ENCODE peak calls at places on chromosomes 11 and 22, in eight cellular contexts. One of them, this sample, is unnamed. For H3K4me1, the result is how much of the 10 kb centered on the place peaks cover.

GRCh38 chr22:45031629-45032403 is 22.0 kb upstream of the PHF21B start:
- DNase-seq in breast epithelium: no peak
- DNase-seq in Peyer's patch: no peak
- DNase-seq in sigmoid colon: no peak
- DNase-seq in A549: no peak
- DNase-seq in IMR-90: no peak
- DNase-seq in spleen: no peak
- DNase-seq in HCT116: no peak
- DNase-seq in this sample: no peak

GRCh38 chr11:91299980-91300379 is 924.6 kb upstream of the FAT3 start:
- DNase-seq in spleen: no peak
- DNase-seq in sigmoid colon: no peak
- DNase-seq in HCT116: no peak
- DNase-seq in breast epithelium: no peak
- DNase-seq in IMR-90: peak
- DNase-seq in A549: no peak
- DNase-seq in Peyer's patch: no peak
- DNase-seq in this sample: no peak

GRCh38 chr22:45844009-45844408 is 133.0 kb downstream of the WNT7B start:
- DNase-seq in A549: no peak
- DNase-seq in HCT116: no peak
- DNase-seq in sigmoid colon: no peak
- DNase-seq in breast epithelium: no peak
- DNase-seq in Peyer's patch: no peak
- DNase-seq in spleen: no peak
- DNase-seq in IMR-90: no peak
- DNase-seq in this sample: no peak

GRCh38 chr11:116986521-116987105 is 111.6 kb downstream of the SIK3 start:
- DNase-seq in A549: no peak
- DNase-seq in sigmoid colon: no peak
- DNase-seq in IMR-90: peak
- DNase-seq in HCT116: no peak
- DNase-seq in breast epithelium: no peak
- DNase-seq in Peyer's patch: no peak
- DNase-seq in spleen: no peak
- DNase-seq in this sample: no peak

GRCh38 chr11:123183391-123184099 is 11.5 kb downstream of the CLMP start:
- DNase-seq in sigmoid colon: no peak
- DNase-seq in IMR-90: no peak
- DNase-seq in HCT116: no peak
- DNase-seq in A549: no peak
- DNase-seq in Peyer's patch: no peak
- DNase-seq in breast epithelium: no peak
- DNase-seq in spleen: no peak
- DNase-seq in this sample: no peak

GRCh38 chr11:11451501-11452005 is 98.5 kb upstream of the CSNK2A3 start:
- DNase-seq in spleen: no peak
- DNase-seq in A549: peak
- DNase-seq in IMR-90: peak
- DNase-seq in HCT116: peak
- DNase-seq in Peyer's patch: no peak
- DNase-seq in sigmoid colon: no peak
- DNase-seq in breast epithelium: no peak
- DNase-seq in this sample: no peak

GRCh38 chr22:33038131-33038772 is 19.9 kb downstream of the SYN3 start:
- DNase-seq in sigmoid colon: no peak
- DNase-seq in IMR-90: no peak
- DNase-seq in A549: no peak
- DNase-seq in breast epithelium: peak
- DNase-seq in HCT116: no peak
- DNase-seq in spleen: no peak
- DNase-seq in Peyer's patch: no peak
- DNase-seq in this sample: no peak

GRCh38 chr11:41978951-41979350 is 519.5 kb upstream of the LRRC4C start:
- DNase-seq in sigmoid colon: no peak
- DNase-seq in spleen: no peak
- DNase-seq in breast epithelium: no peak
- DNase-seq in Peyer's patch: no peak
- DNase-seq in IMR-90: no peak
- DNase-seq in HCT116: no peak
- DNase-seq in A549: no peak
- DNase-seq in this sample: no peak

GRCh38 chr11:122656073-122656630 is 630 bp downstream of the UBASH3B start:
- DNase-seq in breast epithelium: peak
- DNase-seq in spleen: peak
- DNase-seq in IMR-90: peak
- DNase-seq in HCT116: no peak
- DNase-seq in Peyer's patch: peak
- DNase-seq in sigmoid colon: peak
- DNase-seq in A549: peak
- DNase-seq in this sample: peak

DNA sequence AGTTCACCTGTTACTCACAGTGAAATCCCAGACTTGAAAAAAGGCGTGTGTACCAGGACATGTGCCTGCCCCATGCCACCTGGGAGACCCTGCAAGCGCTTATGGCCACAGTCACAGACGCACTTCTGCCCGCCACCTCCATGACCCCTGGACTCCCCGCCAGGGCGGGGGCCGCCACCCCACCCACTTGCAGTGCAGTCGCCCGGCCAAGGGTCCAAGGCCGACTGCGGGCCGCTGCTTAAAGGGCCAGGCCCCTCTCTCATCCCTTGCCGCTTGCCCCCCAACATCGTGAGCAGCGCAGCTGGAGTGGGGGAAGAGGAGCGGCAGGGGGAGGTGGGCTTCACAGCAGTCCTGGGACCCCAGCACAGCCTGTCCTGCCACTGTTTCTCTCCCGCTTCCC is 10.8 kb downstream of the DUSP8 start:
- DNase-seq in HCT116: no peak
- DNase-seq in IMR-90: no peak
- DNase-seq in breast epithelium: no peak
- DNase-seq in Peyer's patch: peak
- DNase-seq in sigmoid colon: no peak
- DNase-seq in A549: no peak
- DNase-seq in spleen: no peak
- DNase-seq in this sample: no peak
- TF ChIP-seq POLR2A in HCT116: no peak
- TF ChIP-seq POLR2A in IMR-90: no peak
- TF ChIP-seq POLR2A in breast epithelium: no peak
- TF ChIP-seq POLR2A in Peyer's patch: no peak
- TF ChIP-seq POLR2A in sigmoid colon: no peak
- TF ChIP-seq POLR2A in A549: no peak
- TF ChIP-seq POLR2A in spleen: no peak
- TF ChIP-seq POLR2A in this sample: no peak

GRCh38 chr11:72814831-72815618 is 814 bp downstream of the ATG16L2 start:
- DNase-seq in Peyer's patch: no peak
- DNase-seq in IMR-90: peak
- DNase-seq in spleen: peak
- DNase-seq in breast epithelium: no peak
- DNase-seq in sigmoid colon: no peak
- DNase-seq in A549: peak
- DNase-seq in HCT116: peak
- DNase-seq in this sample: no peak

GRCh38 chr11:72813740-72814138 is 472 bp upstream of the ATG16L2 start:
- DNase-seq in IMR-90: peak
- DNase-seq in Peyer's patch: peak
- DNase-seq in HCT116: peak
- DNase-seq in A549: peak
- DNase-seq in sigmoid colon: peak
- DNase-seq in breast epithelium: no peak
- DNase-seq in spleen: peak
- DNase-seq in this sample: peak

GRCh38 chr11:72812968-72813739 is 1.1 kb upstream of the ATG16L2 start:
- DNase-seq in Peyer's patch: peak
- DNase-seq in HCT116: peak
- DNase-seq in IMR-90: peak
- DNase-seq in A549: peak
- DNase-seq in spleen: peak
- DNase-seq in breast epithelium: no peak
- DNase-seq in sigmoid colon: peak
- DNase-seq in this sample: peak

GRCh38 chr11:72814139-72814830 is at the start of gene ATG16L2:
- DNase-seq in A549: peak
- DNase-seq in breast epithelium: peak
- DNase-seq in Peyer's patch: peak
- DNase-seq in sigmoid colon: peak
- DNase-seq in IMR-90: peak
- DNase-seq in HCT116: peak
- DNase-seq in spleen: peak
- DNase-seq in this sample: peak

DNA sequence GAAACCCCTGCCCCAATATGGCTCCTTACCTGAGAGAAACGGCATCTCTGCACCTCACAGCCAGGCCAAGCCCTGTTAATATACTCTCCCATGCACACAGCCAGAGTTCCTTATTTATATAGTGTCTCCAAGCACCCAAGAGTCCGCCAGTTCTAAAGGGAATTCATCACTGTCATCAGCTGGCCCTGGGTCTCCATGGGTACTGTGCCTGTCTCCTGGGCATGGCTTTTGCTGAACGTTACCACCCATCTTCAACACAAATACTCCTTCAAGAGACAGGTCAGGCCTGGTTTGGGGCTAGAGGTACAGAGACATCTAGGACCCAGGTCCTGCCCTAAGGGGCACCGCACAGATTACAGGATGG is 1.6 kb upstream of the ATG16L2 start:
- DNase-seq in spleen: peak
- DNase-seq in IMR-90: no peak
- DNase-seq in breast epithelium: no peak
- DNase-seq in Peyer's patch: no peak
- DNase-seq in A549: peak
- DNase-seq in HCT116: no peak
- DNase-seq in sigmoid colon: no peak
- DNase-seq in this sample: no peak
- H3K27ac ChIP-seq in spleen: peak
- H3K27ac ChIP-seq in IMR-90: no peak
- H3K27ac ChIP-seq in breast epithelium: peak
- H3K27ac ChIP-seq in Peyer's patch: peak
- H3K27ac ChIP-seq in A549: peak
- H3K27ac ChIP-seq in HCT116: peak
- H3K27ac ChIP-seq in sigmoid colon: peak
- H3K27ac ChIP-seq in this sample: peak

DNA sequence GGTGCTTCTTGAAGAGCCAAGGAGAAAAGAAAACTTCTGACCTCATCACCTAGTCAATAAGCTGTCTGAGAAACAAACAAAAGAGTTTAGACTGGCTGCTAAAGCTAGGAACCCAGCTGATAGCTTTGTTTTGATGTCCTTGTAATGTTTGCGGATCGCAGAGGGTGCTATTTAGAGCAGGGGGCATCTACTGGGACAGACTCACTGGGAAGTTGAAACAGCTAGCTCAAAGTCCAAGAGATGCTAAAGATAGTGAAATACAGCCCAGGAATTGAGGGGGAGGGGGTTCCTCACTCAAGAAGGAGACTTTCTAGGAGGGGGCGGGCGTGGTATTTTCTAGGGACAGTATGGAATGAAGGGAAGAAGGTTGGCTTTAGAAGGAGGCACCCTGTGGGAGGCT is 18.9 kb downstream of the ZBTB16 start:
- DNase-seq in HCT116: no peak
- DNase-seq in sigmoid colon: peak
- DNase-seq in A549: no peak
- DNase-seq in IMR-90: no peak
- DNase-seq in Peyer's patch: no peak
- DNase-seq in spleen: no peak
- DNase-seq in breast epithelium: no peak
- DNase-seq in this sample: no peak
- H3K4me1 ChIP-seq in HCT116: under half
- H3K4me1 ChIP-seq in sigmoid colon: half or more
- H3K4me1 ChIP-seq in A549: under half
- H3K4me1 ChIP-seq in IMR-90: under half
- H3K4me1 ChIP-seq in Peyer's patch: under half
- H3K4me1 ChIP-seq in spleen: half or more
- H3K4me1 ChIP-seq in breast epithelium: half or more
- H3K4me1 ChIP-seq in this sample: under half

DNA sequence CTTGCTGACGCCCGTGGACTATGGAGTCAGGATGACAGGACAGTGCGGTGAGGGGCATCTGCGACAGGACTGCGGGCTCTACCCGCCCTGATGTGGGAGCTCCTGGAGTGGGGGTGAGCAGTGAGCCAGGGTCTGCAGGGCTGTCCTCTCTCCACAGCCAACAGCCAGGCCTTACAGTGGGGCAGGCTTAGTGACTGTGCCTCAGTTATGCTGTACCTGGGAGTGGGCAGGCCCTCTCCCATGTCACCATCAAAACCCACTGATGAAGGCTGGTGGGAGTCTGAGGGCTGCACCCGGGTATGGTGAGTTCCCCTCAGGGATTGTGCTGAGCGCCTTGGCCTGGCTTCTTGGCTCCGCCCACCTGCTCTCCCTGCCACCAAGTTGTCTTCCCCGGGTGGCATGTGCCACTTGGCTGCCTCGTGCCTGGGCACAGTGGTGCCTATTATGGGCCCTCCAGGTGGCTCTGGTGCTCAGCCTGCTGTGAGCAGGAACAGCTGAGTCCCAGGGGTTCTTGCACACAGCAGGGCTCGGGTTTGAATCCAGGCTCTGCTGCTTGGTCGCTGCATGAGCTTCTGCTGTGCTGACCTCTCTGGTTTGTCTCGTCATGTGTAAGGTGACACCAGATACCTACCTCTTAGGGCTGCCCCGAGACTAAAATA is 4.1 kb upstream of the TRIOBP start:
- DNase-seq in spleen: no peak
- DNase-seq in sigmoid colon: no peak
- DNase-seq in breast epithelium: no peak
- DNase-seq in HCT116: no peak
- DNase-seq in Peyer's patch: no peak
- DNase-seq in A549: no peak
- DNase-seq in IMR-90: no peak
- DNase-seq in this sample: no peak
- TF ChIP-seq POLR2A in spleen: no peak
- TF ChIP-seq POLR2A in sigmoid colon: no peak
- TF ChIP-seq POLR2A in breast epithelium: no peak
- TF ChIP-seq POLR2A in HCT116: no peak
- TF ChIP-seq POLR2A in Peyer's patch: no peak
- TF ChIP-seq POLR2A in A549: no peak
- TF ChIP-seq POLR2A in IMR-90: no peak
- TF ChIP-seq POLR2A in this sample: no peak

DNA sequence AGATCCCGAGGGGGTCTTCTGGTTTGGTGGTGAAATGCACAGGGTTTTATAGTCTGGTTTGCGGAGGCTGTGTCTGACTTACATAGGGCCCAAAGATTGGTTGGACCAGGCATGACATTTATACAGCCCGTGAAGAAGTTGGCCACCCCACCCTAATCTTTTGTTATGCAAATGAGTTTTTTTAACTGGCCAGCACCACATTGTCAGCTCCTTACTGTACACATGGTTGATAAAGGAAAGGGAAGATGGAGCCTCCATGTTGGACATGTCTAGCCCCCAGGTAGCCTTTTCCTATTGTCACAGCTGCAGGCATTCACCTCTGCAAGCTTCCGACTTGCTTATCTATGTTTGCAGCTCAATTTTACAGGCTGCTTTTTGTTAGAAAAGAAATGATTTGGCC is 70.1 kb downstream of the WT1 start:
- DNase-seq in Peyer's patch: no peak
- DNase-seq in HCT116: no peak
- DNase-seq in IMR-90: no peak
- DNase-seq in A549: no peak
- DNase-seq in breast epithelium: no peak
- DNase-seq in sigmoid colon: no peak
- DNase-seq in spleen: no peak
- DNase-seq in this sample: no peak
- H3K27ac ChIP-seq in Peyer's patch: no peak
- H3K27ac ChIP-seq in HCT116: no peak
- H3K27ac ChIP-seq in IMR-90: no peak
- H3K27ac ChIP-seq in A549: no peak
- H3K27ac ChIP-seq in breast epithelium: no peak
- H3K27ac ChIP-seq in sigmoid colon: no peak
- H3K27ac ChIP-seq in spleen: no peak
- H3K27ac ChIP-seq in this sample: no peak

This sample was measured in uterus.